ENCODE peak calls at places on chromosome 13, in eight cellular contexts. F is thyroid gland, S is AG10803, M is substantia nigra, I is GM03348, X is mesothelial cell of epicardium, N is upper lobe of left lung, A is Right ventricle myocardium superior. U is an unnamed sample.

GRCh38 chr13:21668665-21669599 is 1.9 kb upstream of the FGF9 start:
- DNase-seq in X (no peak), N (peak), I (peak), F (no peak), A (no peak), M (no peak), S (peak), U (no peak)

GRCh38 chr13:108425056-108425455 is 155.5 kb downstream of the TNFSF13B start:
- DNase-seq in X (no peak), I (no peak), M (no peak), F (no peak), A (no peak), S (no peak), N (no peak), U (no peak)

GRCh38 chr13:104872153-104872552 is 1663.3 kb downstream of the EFNB2 start:
- DNase-seq in N (no peak), M (no peak), F (no peak), I (no peak), S (no peak), X (no peak), A (no peak), U (no peak)

GRCh38 chr13:90281709-90282108 is 1065.8 kb upstream of the MIR17HG start:
- DNase-seq in M (no peak), I (no peak), S (no peak), F (no peak), N (no peak), A (no peak), X (no peak), U (no peak)

GRCh38 chr13:94228781-94229180 is 250.7 kb downstream of the DCT start:
- DNase-seq in I (no peak), S (peak), A (no peak), N (no peak), X (no peak), M (no peak), F (no peak), U (no peak)

GRCh38 chr13:53342623-53343022 is 314.0 kb downstream of the OLFM4 start:
- DNase-seq in M (no peak), N (no peak), S (no peak), A (no peak), F (no peak), I (no peak), X (no peak), U (no peak)

GRCh38 chr13:111661052-111661451 is 340.6 kb downstream of the TEX29 start:
- DNase-seq in S (no peak), N (peak), M (no peak), X (no peak), A (no peak), F (no peak), I (no peak), U (no peak)

GRCh38 chr13:29991343-29991742 is 140.9 kb upstream of the UBL3 start:
- DNase-seq in F (no peak), X (no peak), M (no peak), N (no peak), I (peak), A (no peak), S (peak), U (no peak)

GRCh38 chr13:100454876-100455275 is 133.7 kb downstream of the GGACT start:
- DNase-seq in X (no peak), N (no peak), F (no peak), S (peak), I (no peak), A (no peak), M (no peak), U (no peak)

GRCh38 chr13:43041368-43041921 is 18.1 kb downstream of the DNAJC15 start:
- DNase-seq in I (no peak), S (no peak), A (no peak), F (no peak), M (no peak), N (no peak), X (no peak), U (no peak)

GRCh38 chr13:110716235-110716505 is 2.7 kb downstream of the ING1 start:
- DNase-seq in I (no peak), M (peak), A (peak), S (no peak), F (peak), N (peak), X (no peak), U (no peak)

GRCh38 chr13:110113284-110113764 is 193.6 kb downstream of the COL4A1 start:
- DNase-seq in F (no peak), N (no peak), M (no peak), X (no peak), S (peak), I (peak), A (no peak), U (no peak)

GRCh38 chr13:43272866-43273265 is 249.5 kb downstream of the DNAJC15 start:
- DNase-seq in A (no peak), I (no peak), X (no peak), N (no peak), S (no peak), F (no peak), M (no peak), U (no peak)

GRCh38 chr13:78862460-78862859 is 203.5 kb upstream of the OBI1 start:
- DNase-seq in A (no peak), X (no peak), N (no peak), M (no peak), S (no peak), I (no peak), F (no peak), U (no peak)

GRCh38 chr13:73849292-73849691 is 284.9 kb downstream of the KLF12 start:
- DNase-seq in S (peak), I (peak), M (no peak), A (no peak), F (no peak), N (no peak), X (no peak), U (no peak)

GRCh38 chr13:99275093-99275469 is 16.9 kb upstream of the GPR18 start:
- DNase-seq in N (no peak), I (peak), S (peak), M (no peak), F (peak), A (no peak), X (no peak), U (no peak)

GRCh38 chr13:71217827-71218226 is 649.2 kb downstream of the DACH1 start:
- DNase-seq in A (no peak), S (no peak), N (no peak), I (no peak), M (no peak), X (no peak), F (no peak), U (no peak)

GRCh38 chr13:21641629-21642028 is 29.2 kb upstream of the FGF9 start:
- DNase-seq in S (no peak), X (no peak), M (no peak), I (no peak), A (no peak), N (no peak), F (no peak), U (no peak)

GRCh38 chr13:41315466-41316047 is 4.5 kb downstream of the NAA16 start:
- DNase-seq in S (peak), N (no peak), I (peak), M (no peak), F (no peak), X (no peak), A (no peak), U (no peak)

GRCh38 chr13:74464656-74465055 is 330.5 kb upstream of the KLF12 start:
- DNase-seq in I (peak), N (no peak), A (peak), F (no peak), X (no peak), M (no peak), S (no peak), U (no peak)

GRCh38 chr13:36133950-36134349 is 2.8 kb upstream of the DCLK1 start:
- DNase-seq in N (no peak), S (no peak), F (no peak), A (no peak), M (no peak), X (no peak), I (no peak), U (no peak)